ENCODE peak calls at places on chromosome 9, in nine cellular contexts. R, L, Q, W, X, U, T, O and G are unnamed samples.
A peak's percentile ranks its signal among the peaks of the same experiment; 100 is the strongest.

GRCh38 chr9:94952553-94953373 is 226.3 kb downstream of the AOPEP start:
- DNase-seq in R (no peak), L (no peak), Q (peak; percentile 58), W (no peak), X (no peak), U (peak; percentile 87), T (no peak), O (no peak), G (no peak)

GRCh38 chr9:26955222-26955903 is 849 bp upstream of the IFT74 start:
- DNase-seq in R (peak; percentile 10), L (no peak), Q (peak; percentile 5), W (no peak), X (no peak), U (no peak), T (no peak), O (no peak), G (no peak)

GRCh38 chr9:126722922-126723806 is 81.7 kb upstream of the ZBTB43 start:
- DNase-seq in R (peak; percentile 47), L (no peak), Q (peak; percentile 75), W (peak; percentile 64), X (peak; percentile 48), U (peak; percentile 41), T (peak; percentile 70), O (peak; percentile 69), G (peak; percentile 88)

GRCh38 chr9:89138463-89139390 is 39.9 kb downstream of the SHC3 start:
- DNase-seq in R (no peak), L (no peak), Q (no peak), W (no peak), X (peak; percentile 76), U (no peak), T (no peak), O (no peak), G (no peak)

GRCh38 chr9:92576175-92576574 is 40.4 kb upstream of the ECM2 start:
- DNase-seq in R (no peak), L (no peak), Q (no peak), W (no peak), X (peak; percentile 33), U (no peak), T (no peak), O (no peak), G (no peak)

GRCh38 chr9:35954942-35955546 is 2.9 kb downstream of the OR2S2 start:
- DNase-seq in R (peak; percentile 78), L (peak; percentile 42), Q (peak; percentile 66), W (no peak), X (peak; percentile 93), U (peak; percentile 77), T (peak; percentile 52), O (no peak), G (peak; percentile 56)

GRCh38 chr9:133113928-133114351 is 7.1 kb downstream of the RALGDS start:
- DNase-seq in R (no peak), L (no peak), Q (no peak), W (no peak), X (no peak), U (no peak), T (peak; percentile 56), O (peak; percentile 67), G (peak; percentile 90)

GRCh38 chr9:33159058-33159759 is 7.9 kb downstream of the B4GALT1 start:
- DNase-seq in R (no peak), L (no peak), Q (peak; percentile 59), W (no peak), X (peak; percentile 78), U (peak; percentile 65), T (peak; percentile 33), O (no peak), G (no peak)